ENCODE peak calls at places on chromosomes 4 and X, in nine cellular contexts. One of them, this sample, is unnamed. For H3K4me1, the result is how much of the 10 kb centered on the place peaks cover.

GRCh38 chr4:94410678-94411206 is 41.0 kb upstream of the PDLIM5 start:
- DNase-seq in endothelial cell of umbilical vein: no peak
- DNase-seq in A549: peak
- DNase-seq in tibial nerve: peak
- DNase-seq in body of pancreas: no peak
- DNase-seq in stomach: no peak
- DNase-seq in ovary: peak
- DNase-seq in prostate gland: peak
- DNase-seq in sigmoid colon: peak
- DNase-seq in this sample: peak

GRCh38 chrX:413322-414201 is 26.9 kb upstream of the PPP2R3B start:
- DNase-seq in endothelial cell of umbilical vein: peak
- DNase-seq in body of pancreas: no peak
- DNase-seq in stomach: no peak
- DNase-seq in A549: no peak
- DNase-seq in ovary: no peak
- DNase-seq in sigmoid colon: no peak
- DNase-seq in tibial nerve: no peak
- DNase-seq in prostate gland: no peak
- DNase-seq in this sample: no peak

GRCh38 chr4:23144707-23145106 is 452.0 kb downstream of the GBA3 start:
- DNase-seq in prostate gland: no peak
- DNase-seq in endothelial cell of umbilical vein: no peak
- DNase-seq in ovary: no peak
- DNase-seq in A549: no peak
- DNase-seq in sigmoid colon: no peak
- DNase-seq in body of pancreas: no peak
- DNase-seq in tibial nerve: no peak
- DNase-seq in stomach: no peak
- DNase-seq in this sample: no peak

GRCh38 chr4:7539186-7539585 is 104.5 kb upstream of the PSAPL1 start:
- DNase-seq in body of pancreas: no peak
- DNase-seq in ovary: no peak
- DNase-seq in tibial nerve: no peak
- DNase-seq in A549: no peak
- DNase-seq in sigmoid colon: no peak
- DNase-seq in stomach: no peak
- DNase-seq in prostate gland: no peak
- DNase-seq in endothelial cell of umbilical vein: no peak
- DNase-seq in this sample: no peak

GRCh38 chr4:88341227-88342192 is 37.1 kb upstream of the HERC6 start:
- DNase-seq in prostate gland: peak
- DNase-seq in endothelial cell of umbilical vein: peak
- DNase-seq in ovary: peak
- DNase-seq in stomach: no peak
- DNase-seq in tibial nerve: no peak
- DNase-seq in body of pancreas: no peak
- DNase-seq in A549: peak
- DNase-seq in sigmoid colon: peak
- DNase-seq in this sample: peak

GRCh38 chr4:89765966-89766365 is 71.0 kb downstream of the SNCA start:
- DNase-seq in prostate gland: peak
- DNase-seq in tibial nerve: peak
- DNase-seq in body of pancreas: no peak
- DNase-seq in stomach: no peak
- DNase-seq in endothelial cell of umbilical vein: peak
- DNase-seq in sigmoid colon: no peak
- DNase-seq in ovary: peak
- DNase-seq in A549: no peak
- DNase-seq in this sample: peak

GRCh38 chr4:145821771-145822170 is 116.9 kb downstream of the ZNF827 start:
- DNase-seq in body of pancreas: no peak
- DNase-seq in tibial nerve: no peak
- DNase-seq in A549: no peak
- DNase-seq in ovary: no peak
- DNase-seq in endothelial cell of umbilical vein: no peak
- DNase-seq in stomach: no peak
- DNase-seq in prostate gland: no peak
- DNase-seq in sigmoid colon: no peak
- DNase-seq in this sample: no peak

GRCh38 chrX:17990542-17990941 is 129.4 kb upstream of the RAI2 start:
- DNase-seq in A549: no peak
- DNase-seq in endothelial cell of umbilical vein: no peak
- DNase-seq in sigmoid colon: no peak
- DNase-seq in body of pancreas: no peak
- DNase-seq in tibial nerve: no peak
- DNase-seq in stomach: no peak
- DNase-seq in prostate gland: no peak
- DNase-seq in ovary: no peak
- DNase-seq in this sample: peak

GRCh38 chrX:675896-676295 is 45.3 kb downstream of the SHOX start:
- DNase-seq in ovary: no peak
- DNase-seq in endothelial cell of umbilical vein: no peak
- DNase-seq in body of pancreas: no peak
- DNase-seq in sigmoid colon: no peak
- DNase-seq in tibial nerve: no peak
- DNase-seq in prostate gland: no peak
- DNase-seq in stomach: no peak
- DNase-seq in A549: no peak
- DNase-seq in this sample: no peak

GRCh38 chr4:13103382-13104015 is 380.6 kb downstream of the RAB28 start:
- DNase-seq in sigmoid colon: no peak
- DNase-seq in body of pancreas: no peak
- DNase-seq in tibial nerve: no peak
- DNase-seq in A549: no peak
- DNase-seq in endothelial cell of umbilical vein: no peak
- DNase-seq in ovary: no peak
- DNase-seq in stomach: no peak
- DNase-seq in prostate gland: no peak
- DNase-seq in this sample: no peak

GRCh38 chr4:109079731-109080130 is 222.7 kb downstream of the COL25A1 start:
- DNase-seq in stomach: no peak
- DNase-seq in body of pancreas: no peak
- DNase-seq in ovary: no peak
- DNase-seq in tibial nerve: no peak
- DNase-seq in A549: no peak
- DNase-seq in endothelial cell of umbilical vein: peak
- DNase-seq in prostate gland: no peak
- DNase-seq in sigmoid colon: no peak
- DNase-seq in this sample: no peak
- TF ChIP-seq POLR2A in stomach: no peak
- TF ChIP-seq POLR2A in body of pancreas: no peak
- TF ChIP-seq POLR2A in ovary: no peak
- TF ChIP-seq POLR2A in tibial nerve: no peak
- TF ChIP-seq POLR2A in A549: no peak
- TF ChIP-seq POLR2A in endothelial cell of umbilical vein: no peak
- TF ChIP-seq POLR2A in prostate gland: no peak
- TF ChIP-seq POLR2A in sigmoid colon: no peak
- TF ChIP-seq POLR2A in this sample: no peak

DNA sequence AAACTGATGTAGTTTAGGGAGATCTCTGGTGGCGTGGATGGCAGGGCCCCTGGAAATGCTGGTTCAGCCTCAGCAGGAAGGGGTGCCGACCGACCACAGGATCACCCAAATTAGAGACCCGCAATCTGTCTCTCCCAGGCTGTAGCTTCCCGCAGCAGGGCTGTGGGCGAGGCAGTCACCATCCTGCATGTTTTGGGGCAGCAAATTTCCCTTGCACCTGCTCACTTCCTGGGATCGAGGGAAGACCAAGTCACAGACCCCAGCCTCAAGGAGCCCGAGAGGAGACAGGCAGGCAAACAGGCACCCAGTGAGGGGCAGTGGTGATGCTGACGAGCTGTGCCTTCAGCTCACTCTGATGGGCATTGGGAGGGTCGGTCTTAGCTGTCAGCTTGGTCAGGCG is 21.2 kb upstream of the GPR78 start:
- DNase-seq in body of pancreas: no peak
- DNase-seq in A549: no peak
- DNase-seq in stomach: no peak
- DNase-seq in tibial nerve: no peak
- DNase-seq in endothelial cell of umbilical vein: no peak
- DNase-seq in sigmoid colon: no peak
- DNase-seq in prostate gland: no peak
- DNase-seq in ovary: peak
- DNase-seq in this sample: no peak
- H3K4me1 ChIP-seq in body of pancreas: under half
- H3K4me1 ChIP-seq in A549: under half
- H3K4me1 ChIP-seq in stomach: under half
- H3K4me1 ChIP-seq in tibial nerve: under half
- H3K4me1 ChIP-seq in endothelial cell of umbilical vein: under half
- H3K4me1 ChIP-seq in sigmoid colon: under half
- H3K4me1 ChIP-seq in prostate gland: under half
- H3K4me1 ChIP-seq in ovary: under half
- H3K4me1 ChIP-seq in this sample: under half

GRCh38 chrX:41009816-41010187 is 75.4 kb upstream of the USP9X start:
- DNase-seq in body of pancreas: no peak
- DNase-seq in endothelial cell of umbilical vein: no peak
- DNase-seq in tibial nerve: no peak
- DNase-seq in prostate gland: no peak
- DNase-seq in sigmoid colon: no peak
- DNase-seq in ovary: no peak
- DNase-seq in A549: no peak
- DNase-seq in stomach: no peak
- DNase-seq in this sample: no peak

GRCh38 chrX:41005445-41005992 is 79.7 kb upstream of the USP9X start:
- DNase-seq in stomach: no peak
- DNase-seq in tibial nerve: no peak
- DNase-seq in sigmoid colon: no peak
- DNase-seq in endothelial cell of umbilical vein: peak
- DNase-seq in prostate gland: no peak
- DNase-seq in A549: no peak
- DNase-seq in body of pancreas: no peak
- DNase-seq in ovary: no peak
- DNase-seq in this sample: no peak

GRCh38 chrX:41014776-41015175 is 70.5 kb upstream of the USP9X start:
- DNase-seq in body of pancreas: no peak
- DNase-seq in A549: peak
- DNase-seq in ovary: no peak
- DNase-seq in endothelial cell of umbilical vein: no peak
- DNase-seq in prostate gland: no peak
- DNase-seq in stomach: no peak
- DNase-seq in sigmoid colon: no peak
- DNase-seq in tibial nerve: no peak
- DNase-seq in this sample: no peak

DNA sequence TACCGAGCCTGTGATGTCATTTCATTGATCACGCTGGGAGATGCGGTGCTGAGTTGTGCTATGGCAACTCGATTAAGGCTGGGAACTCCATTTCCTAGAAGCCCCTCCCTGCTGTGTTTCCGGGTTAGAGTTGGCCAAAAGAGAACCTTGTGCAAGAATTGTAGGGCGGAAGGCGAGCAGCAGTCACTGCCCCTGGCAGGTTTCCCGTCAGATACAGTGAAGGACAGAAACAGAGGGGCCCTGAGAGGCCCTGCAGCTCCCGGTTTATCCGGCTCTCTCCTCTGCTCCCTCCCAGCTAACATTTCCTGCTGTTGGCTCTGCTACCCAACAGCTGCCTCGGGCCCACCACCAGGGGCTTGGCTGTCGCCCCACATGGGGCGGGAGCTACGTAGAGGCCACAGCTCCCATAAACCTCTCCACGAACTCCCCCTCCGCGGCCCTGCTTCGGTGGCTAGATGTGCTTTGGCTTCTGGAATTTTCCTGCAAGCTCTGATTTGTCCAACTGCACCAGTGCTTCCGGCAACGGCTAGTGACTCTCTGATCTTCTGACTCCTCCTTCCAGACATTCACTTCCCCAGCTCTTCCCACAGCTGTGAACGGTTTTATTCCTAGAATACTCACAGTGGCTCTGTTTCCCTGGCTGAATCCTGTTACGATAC is 74.9 kb upstream of the USP9X start:
- DNase-seq in tibial nerve: peak
- DNase-seq in endothelial cell of umbilical vein: peak
- DNase-seq in sigmoid colon: peak
- DNase-seq in stomach: peak
- DNase-seq in A549: peak
- DNase-seq in body of pancreas: peak
- DNase-seq in ovary: peak
- DNase-seq in prostate gland: peak
- DNase-seq in this sample: peak
- TF ChIP-seq POLR2A in tibial nerve: no peak
- TF ChIP-seq POLR2A in endothelial cell of umbilical vein: peak
- TF ChIP-seq POLR2A in sigmoid colon: peak
- TF ChIP-seq POLR2A in stomach: no peak
- TF ChIP-seq POLR2A in A549: peak
- TF ChIP-seq POLR2A in body of pancreas: peak
- TF ChIP-seq POLR2A in ovary: peak
- TF ChIP-seq POLR2A in prostate gland: peak
- TF ChIP-seq POLR2A in this sample: no peak

DNA sequence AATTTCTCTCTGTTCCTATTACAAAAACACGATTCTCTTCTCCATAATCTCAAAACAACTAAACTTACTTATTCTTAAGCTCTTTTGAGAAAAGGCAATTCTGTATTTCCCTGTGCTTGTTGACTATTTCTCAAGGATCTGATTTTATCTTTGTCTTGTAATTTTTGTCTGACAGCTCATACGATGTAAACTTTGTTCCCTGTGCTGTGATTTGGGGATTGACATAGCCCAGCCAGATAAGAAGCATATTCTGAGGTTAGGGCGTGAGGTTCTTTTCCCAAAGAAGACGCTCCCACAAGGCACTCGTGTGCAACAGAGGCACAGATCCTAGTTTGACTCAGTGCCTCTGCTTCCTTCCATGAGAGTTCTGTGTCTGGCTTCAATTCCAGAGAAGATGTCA is 95.0 kb downstream of the MID1 start:
- DNase-seq in prostate gland: no peak
- DNase-seq in stomach: no peak
- DNase-seq in ovary: no peak
- DNase-seq in sigmoid colon: no peak
- DNase-seq in endothelial cell of umbilical vein: no peak
- DNase-seq in body of pancreas: no peak
- DNase-seq in tibial nerve: no peak
- DNase-seq in A549: no peak
- DNase-seq in this sample: no peak
- H3K4me1 ChIP-seq in prostate gland: under half
- H3K4me1 ChIP-seq in stomach: under half
- H3K4me1 ChIP-seq in ovary: under half
- H3K4me1 ChIP-seq in sigmoid colon: under half
- H3K4me1 ChIP-seq in endothelial cell of umbilical vein: under half
- H3K4me1 ChIP-seq in body of pancreas: under half
- H3K4me1 ChIP-seq in tibial nerve: under half
- H3K4me1 ChIP-seq in A549: half or more
- H3K4me1 ChIP-seq in this sample: under half

GRCh38 chr4:119246177-119246576 is 33.7 kb downstream of the USP53 start:
- DNase-seq in tibial nerve: no peak
- DNase-seq in body of pancreas: no peak
- DNase-seq in A549: no peak
- DNase-seq in sigmoid colon: no peak
- DNase-seq in stomach: no peak
- DNase-seq in endothelial cell of umbilical vein: no peak
- DNase-seq in prostate gland: no peak
- DNase-seq in ovary: no peak
- DNase-seq in this sample: no peak
- TF ChIP-seq POLR2A in tibial nerve: no peak
- TF ChIP-seq POLR2A in body of pancreas: no peak
- TF ChIP-seq POLR2A in A549: no peak
- TF ChIP-seq POLR2A in sigmoid colon: no peak
- TF ChIP-seq POLR2A in stomach: no peak
- TF ChIP-seq POLR2A in endothelial cell of umbilical vein: no peak
- TF ChIP-seq POLR2A in prostate gland: no peak
- TF ChIP-seq POLR2A in ovary: no peak
- TF ChIP-seq POLR2A in this sample: no peak

GRCh38 chr4:177308125-177308524 is 1.5 kb upstream of the NEIL3 start:
- DNase-seq in endothelial cell of umbilical vein: no peak
- DNase-seq in sigmoid colon: no peak
- DNase-seq in A549: peak
- DNase-seq in stomach: no peak
- DNase-seq in ovary: no peak
- DNase-seq in tibial nerve: no peak
- DNase-seq in body of pancreas: no peak
- DNase-seq in prostate gland: no peak
- DNase-seq in this sample: peak
- H3K4me1 ChIP-seq in endothelial cell of umbilical vein: under half
- H3K4me1 ChIP-seq in sigmoid colon: under half
- H3K4me1 ChIP-seq in A549: under half
- H3K4me1 ChIP-seq in stomach: under half
- H3K4me1 ChIP-seq in ovary: under half
- H3K4me1 ChIP-seq in tibial nerve: under half
- H3K4me1 ChIP-seq in body of pancreas: under half
- H3K4me1 ChIP-seq in prostate gland: under half
- H3K4me1 ChIP-seq in this sample: under half